ENCODE peak calls at places on chromosome 5, in five cellular contexts. R is IMR-90, X is neuronal stem cell, G is mesendoderm, N is H9. D is an unnamed sample.

GRCh38 chr5:6886866-6887265 is 173.6 kb downstream of the TENT4A start:
- DNase-seq in R (no peak), X (no peak), G (no peak), N (no peak), D (no peak)

GRCh38 chr5:133247881-133248642 is 196.2 kb downstream of the HSPA4 start:
- DNase-seq in X (peak), R (peak), G (peak), N (peak), D (peak)

GRCh38 chr5:106874531-106874930 is 796.2 kb downstream of the EFNA5 start:
- DNase-seq in X (no peak), R (no peak), G (no peak), N (no peak), D (no peak)

GRCh38 chr5:66209794-66210193 is 65.7 kb downstream of the SREK1 start:
- DNase-seq in X (no peak), N (no peak), R (no peak), G (peak), D (no peak)

GRCh38 chr5:11385901-11386293 is 518.3 kb downstream of the CTNND2 start:
- DNase-seq in R (no peak), X (peak), G (peak), N (peak), D (no peak)

GRCh38 chr5:124706041-124706440 is 40.4 kb downstream of the ZNF608 start:
- DNase-seq in G (no peak), X (no peak), R (no peak), N (no peak), D (no peak)

GRCh38 chr5:33827885-33828284 is 63.9 kb downstream of the ADAMTS12 start:
- DNase-seq in R (no peak), N (no peak), X (no peak), G (no peak), D (no peak)

GRCh38 chr5:135222171-135222681 is 176.8 kb downstream of the MACROH2A1 start:
- DNase-seq in X (no peak), G (no peak), N (no peak), R (no peak), D (no peak)

GRCh38 chr5:83277154-83277553 is 194.4 kb upstream of the VCAN start:
- DNase-seq in R (no peak), G (no peak), N (no peak), X (no peak), D (no peak)

GRCh38 chr5:96035796-96036195 is 74.1 kb upstream of the ELL2 start:
- DNase-seq in R (no peak), G (no peak), N (no peak), X (no peak), D (no peak)

GRCh38 chr5:154334406-154335041 is 111.3 kb upstream of the SAP30L start:
- DNase-seq in X (no peak), G (no peak), R (peak), N (no peak), D (peak)

GRCh38 chr5:142235050-142235797 is 89.6 kb downstream of the SPRY4 start:
- DNase-seq in G (peak), X (peak), R (no peak), N (peak), D (no peak)

GRCh38 chr5:143842920-143843319 is 31.0 kb downstream of the HMHB1 start:
- DNase-seq in N (no peak), G (no peak), R (peak), X (no peak), D (no peak)

GRCh38 chr5:74112372-74112875 is 486.4 kb downstream of the ARHGEF28 start:
- DNase-seq in R (no peak), N (no peak), G (no peak), X (no peak), D (no peak)

GRCh38 chr5:123810253-123810652 is 298.3 kb downstream of the CSNK1G3 start:
- DNase-seq in G (no peak), N (no peak), X (no peak), R (no peak), D (no peak)

GRCh38 chr5:102958481-102959011 is 161.4 kb downstream of the GIN1 start:
- DNase-seq in R (peak), X (no peak), G (no peak), N (no peak), D (peak)

GRCh38 chr5:140408750-140409241 is 7.2 kb downstream of the ANKHD1 start:
- DNase-seq in X (no peak), N (no peak), R (no peak), G (no peak), D (no peak)

GRCh38 chr5:151800527-151800926 is 28.8 kb downstream of the G3BP1 start:
- DNase-seq in X (no peak), R (no peak), N (no peak), G (no peak), D (peak)

GRCh38 chr5:155053482-155053881 is 39.9 kb downstream of the KIF4B start:
- DNase-seq in R (no peak), G (peak), N (peak), X (no peak), D (no peak)

GRCh38 chr5:56302027-56302426 is 68.9 kb upstream of the ANKRD55 start:
- DNase-seq in R (peak), G (no peak), X (no peak), N (no peak), D (peak)

GRCh38 chr5:35859101-35859661 is 2.5 kb downstream of the IL7R start:
- DNase-seq in G (no peak), X (peak), N (no peak), R (peak), D (peak)

GRCh38 chr5:142539154-142539740 is 146.6 kb downstream of the FGF1 start:
- DNase-seq in R (no peak), X (no peak), N (no peak), G (no peak), D (no peak)

GRCh38 chr5:35618297-35618636 is 604 bp downstream of the SPEF2 start:
- DNase-seq in G (no peak), R (no peak), N (no peak), X (no peak), D (no peak)

GRCh38 chr5:68288756-68289134 is 73.2 kb downstream of the PIK3R1 start:
- DNase-seq in X (no peak), R (no peak), N (no peak), G (peak), D (peak)

GRCh38 chr5:78971998-78972397 is 13.1 kb downstream of the ARSB start:
- DNase-seq in X (no peak), R (no peak), G (no peak), N (no peak), D (no peak)

GRCh38 chr5:102295534-102296228 is 403 bp downstream of the SLCO4C1 start:
- DNase-seq in X (no peak), G (peak), R (no peak), N (peak), D (no peak)

GRCh38 chr5:7745882-7746735 is 104.8 kb downstream of the CFAP90 start:
- DNase-seq in R (peak), N (peak), X (peak), G (peak), D (peak)

GRCh38 chr5:120771181-120771580 is 307.1 kb downstream of the PRR16 start:
- DNase-seq in X (no peak), R (peak), N (no peak), G (no peak), D (no peak)

GRCh38 chr5:64766105-64766504 is 2.4 kb downstream of the SREK1IP1 start:
- DNase-seq in X (no peak), G (peak), N (no peak), R (peak), D (peak)

GRCh38 chr5:54257366-54258118 is 52.8 kb downstream of the ARL15 start:
- DNase-seq in G (no peak), X (no peak), R (peak), N (no peak), D (no peak)

GRCh38 chr5:146079695-146080361 is 25.5 kb downstream of the PLAC8L1 start:
- DNase-seq in R (peak), X (no peak), G (peak), N (no peak), D (peak)

GRCh38 chr5:75265731-75266130 is 29.1 kb upstream of the ANKRD31 start:
- DNase-seq in N (no peak), G (peak), R (peak), X (no peak), D (peak)

GRCh38 chr5:80182802-80183645 is 72.8 kb downstream of the SERINC5 start:
- DNase-seq in X (no peak), N (peak), R (no peak), G (peak), D (no peak)

GRCh38 chr5:53434566-53434965 is 45.9 kb upstream of the FST start:
- DNase-seq in N (no peak), R (peak), G (peak), X (no peak), D (no peak)

GRCh38 chr5:82859439-82860140 is 217.6 kb downstream of the TMEM167A start:
- DNase-seq in N (no peak), X (no peak), G (no peak), R (no peak), D (peak)

GRCh38 chr5:3099954-3100353 is 348.5 kb upstream of the IRX2 start:
- DNase-seq in G (no peak), N (no peak), X (no peak), R (no peak), D (no peak)

GRCh38 chr5:3100921-3101551 is 349.6 kb upstream of the IRX2 start:
- DNase-seq in N (peak), G (no peak), X (no peak), R (no peak), D (no peak)

GRCh38 chr5:3103241-3103855 is 351.9 kb upstream of the IRX2 start:
- DNase-seq in N (peak), X (peak), R (no peak), G (peak), D (no peak)

GRCh38 chr5:3102531-3102930 is 351.1 kb upstream of the IRX2 start:
- DNase-seq in G (no peak), R (no peak), X (no peak), N (no peak), D (no peak)

DNA sequence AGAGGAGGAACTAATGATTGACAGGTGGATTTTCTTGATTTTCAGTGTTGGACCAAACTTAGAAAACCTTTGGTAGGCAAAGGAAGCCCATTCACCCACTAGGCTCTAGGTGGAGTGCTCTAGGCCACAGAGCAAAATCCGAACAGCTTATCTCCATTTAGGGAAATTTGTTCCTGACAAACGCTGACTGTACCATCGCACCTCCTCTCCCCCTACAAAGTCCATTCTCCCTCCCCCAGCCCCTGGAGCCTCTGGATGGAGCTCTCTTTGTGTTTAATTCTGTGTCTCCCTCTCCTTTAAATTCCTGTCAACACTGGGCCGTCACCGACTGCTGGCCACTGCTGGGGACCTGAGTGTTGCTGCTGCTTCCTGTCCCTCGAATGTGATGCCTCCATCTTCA is 350.1 kb upstream of the IRX2 start:
- DNase-seq in N (peak), R (no peak), X (no peak), G (peak), D (no peak)
- H3K18ac ChIP-seq in N (peak), R (no peak), X (no peak), G (no peak), D (no peak)

DNA sequence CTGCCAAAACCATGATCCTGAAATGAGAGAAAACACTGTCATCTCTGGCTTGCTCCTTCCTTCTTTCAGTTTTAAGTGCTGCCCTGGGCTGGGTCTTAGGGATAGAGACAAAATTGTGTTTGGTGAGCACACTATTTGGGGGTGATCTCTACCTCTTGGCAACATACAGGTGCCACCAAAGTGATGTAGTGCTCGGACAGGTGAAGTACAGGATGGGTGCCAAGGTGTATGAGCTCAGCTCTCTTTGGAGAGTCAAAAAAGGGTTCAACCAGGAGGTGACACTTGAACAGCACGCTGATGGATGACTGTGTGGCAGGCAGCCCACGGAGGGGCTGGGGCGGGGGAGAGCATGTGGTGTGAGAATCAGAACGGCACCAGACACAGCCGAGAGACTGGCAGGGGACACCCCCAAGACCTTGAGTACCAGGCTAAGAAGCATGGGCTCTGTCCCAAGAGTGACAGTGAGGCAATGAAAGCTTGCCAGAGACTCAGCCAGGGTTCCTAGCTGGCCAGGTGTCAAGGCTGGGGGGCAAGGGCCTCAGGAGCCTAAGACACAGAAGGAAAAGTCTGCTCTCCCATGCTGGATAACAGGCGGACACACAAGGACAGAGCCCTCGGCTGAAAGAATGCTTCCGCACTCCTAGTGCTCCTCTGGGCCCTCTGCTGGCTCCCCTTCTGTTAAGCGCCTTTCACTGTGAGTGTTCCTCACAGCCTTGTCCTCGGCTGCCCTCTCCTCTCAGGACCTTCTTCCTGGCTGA is 2.5 kb downstream of the NHP2 start:
- DNase-seq in N (no peak), X (no peak), G (peak), R (no peak), D (peak)
- H3K4me2 ChIP-seq in N (no peak), X (no peak), G (no peak), R (no peak), D (no peak)

GRCh38 chr5:5583023-5583765 is 160.7 kb downstream of the ICE1 start:
- DNase-seq in R (no peak), X (no peak), G (no peak), N (no peak), D (no peak)
- H2BK15ac ChIP-seq in R (no peak), X (no peak), G (no peak), N (no peak), D (no peak)

GRCh38 chr5:97141031-97141430 is 1.4 kb downstream of the LIX1 start:
- DNase-seq in X (no peak), R (no peak), N (no peak), G (no peak), D (no peak)

GRCh38 chr5:97143715-97144114 is 1.3 kb upstream of the LIX1 start:
- DNase-seq in R (no peak), X (no peak), N (no peak), G (no peak), D (no peak)

GRCh38 chr5:97141539-97141938 is 872 bp downstream of the LIX1 start:
- DNase-seq in G (peak), N (no peak), X (no peak), R (no peak), D (no peak)

DNA sequence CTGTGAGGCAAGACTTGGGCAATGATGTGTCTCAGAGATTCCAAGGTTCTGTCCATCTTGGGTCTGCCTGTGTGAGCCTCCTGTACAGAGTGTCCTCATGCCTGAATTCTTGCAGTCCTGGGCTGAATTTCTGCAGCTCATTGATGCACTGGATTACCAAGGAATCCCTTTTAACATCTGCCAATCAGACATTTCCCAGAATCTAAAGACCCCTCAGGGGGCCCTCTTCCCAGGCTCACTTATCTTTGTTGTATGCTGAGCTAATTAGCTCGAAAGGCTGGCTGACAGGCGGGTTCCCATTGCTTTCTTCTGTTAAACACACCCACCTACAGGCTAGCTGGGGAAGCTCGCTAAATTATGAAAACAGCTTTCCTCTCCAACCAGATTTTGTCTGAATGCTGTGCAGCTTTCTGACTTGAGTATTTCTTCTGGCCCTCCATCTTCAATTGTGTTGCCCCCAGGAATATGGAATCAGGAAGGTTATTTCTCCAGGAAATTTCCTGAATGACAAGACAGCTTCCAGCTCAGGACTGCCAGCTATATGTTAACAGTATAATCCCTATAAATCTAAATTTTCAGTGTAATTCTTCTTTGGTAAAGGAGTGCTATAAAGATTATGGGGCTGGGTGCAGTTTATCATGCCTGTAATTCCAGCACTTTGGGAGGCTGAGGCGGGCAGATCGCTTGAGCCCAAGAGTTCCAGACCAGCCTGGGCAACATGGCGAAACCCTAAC is at the start of gene LIX1:
- DNase-seq in R (peak), G (peak), N (peak), X (peak), D (peak)
- H3K18ac ChIP-seq in R (no peak), G (no peak), N (no peak), X (no peak), D (no peak)

DNA sequence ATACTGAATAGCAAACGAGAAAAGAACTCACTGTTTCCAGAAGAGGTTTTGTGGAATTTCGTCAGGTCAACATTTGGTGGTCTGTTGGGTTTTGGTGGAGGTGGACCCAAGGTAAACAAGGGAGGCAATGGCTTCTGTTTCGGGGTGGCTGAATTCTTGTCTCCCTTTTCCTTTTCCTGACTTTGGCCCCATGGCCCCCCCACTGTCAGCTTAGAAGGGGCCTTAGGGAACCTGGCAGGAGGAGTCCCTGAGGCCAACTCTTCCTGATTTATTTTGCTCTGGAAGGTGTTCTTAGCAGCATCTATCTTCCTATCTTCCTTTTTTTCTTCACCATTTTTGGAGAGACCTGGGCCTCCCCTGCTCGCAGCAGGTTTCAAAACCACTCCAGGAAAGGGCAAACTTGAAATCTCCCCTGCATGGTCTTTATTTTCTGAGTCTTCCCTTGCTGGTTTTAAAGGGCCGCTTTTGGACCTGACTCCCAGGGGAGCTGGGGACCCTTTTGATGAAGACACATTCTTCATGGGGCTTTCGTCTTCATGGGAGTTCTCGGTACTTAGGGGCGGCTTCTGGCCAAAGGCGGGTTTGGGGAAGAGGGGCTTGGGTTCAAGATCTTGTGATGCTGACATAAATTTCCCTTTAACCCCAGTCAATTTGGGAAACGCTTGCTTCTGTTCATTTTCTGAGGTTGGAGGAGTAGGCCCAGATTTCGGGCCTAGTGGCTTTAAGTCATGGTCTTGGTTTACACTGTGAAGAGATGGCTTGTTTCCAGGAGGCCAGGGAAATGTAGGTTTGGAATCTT is 17.4 kb downstream of the FYB1 start:
- DNase-seq in X (no peak), G (no peak), N (no peak), R (no peak), D (no peak)
- H3K4me2 ChIP-seq in X (no peak), G (no peak), N (no peak), R (no peak), D (no peak)

DNA sequence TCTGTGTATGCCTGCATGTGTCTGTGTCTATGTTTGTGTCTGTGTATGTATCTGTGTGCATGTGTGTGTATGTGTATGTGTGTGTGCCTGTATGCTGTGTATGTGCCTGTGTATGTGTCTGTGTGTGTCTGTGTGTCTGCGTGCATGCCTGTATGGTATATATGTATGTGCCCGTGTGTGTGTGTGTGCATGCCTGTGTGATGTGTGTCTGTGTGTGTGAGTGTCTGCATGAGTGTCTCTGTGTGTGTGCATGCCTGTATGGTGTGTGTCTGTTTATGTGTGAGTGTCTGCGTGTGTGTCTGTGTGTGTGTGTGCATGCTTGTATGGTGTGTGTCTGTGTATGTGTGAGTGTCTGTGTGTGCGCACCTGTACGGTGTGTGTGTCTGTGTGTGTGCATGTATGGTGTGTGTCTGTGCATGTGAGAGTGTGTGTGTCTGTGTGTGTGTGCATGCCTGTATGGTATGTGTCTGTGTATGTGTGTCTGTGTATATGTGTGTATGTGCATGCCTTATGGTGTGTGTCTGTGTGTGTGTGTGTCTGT is 137.1 kb upstream of the IRX2 start:
- DNase-seq in X (no peak), R (no peak), G (no peak), N (peak), D (no peak)
- H2BK15ac ChIP-seq in X (no peak), R (no peak), G (no peak), N (no peak), D (no peak)

DNA sequence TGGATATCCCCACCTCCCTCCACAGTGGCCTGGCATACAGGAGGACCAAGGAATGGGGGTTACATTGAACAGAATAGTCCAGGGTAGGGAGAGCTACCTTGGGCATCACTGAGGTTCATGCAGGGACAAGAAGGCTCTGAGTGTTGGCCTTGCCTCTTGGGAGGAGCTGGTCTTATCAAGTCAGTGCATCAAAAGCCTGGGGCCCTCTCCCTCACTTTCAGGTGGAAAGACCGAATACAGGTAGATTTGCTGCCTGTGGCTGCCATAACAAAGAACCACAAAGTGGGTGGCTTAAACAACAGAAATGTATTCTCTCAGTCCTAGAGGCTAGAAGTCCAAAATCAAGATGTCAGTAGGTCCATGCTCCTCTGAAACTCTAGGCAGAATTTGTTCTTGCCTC is 18.5 kb upstream of the ARSI start:
- DNase-seq in G (no peak), N (no peak), R (no peak), X (no peak), D (no peak)
- H3K18ac ChIP-seq in G (no peak), N (no peak), R (no peak), X (no peak), D (no peak)